ENCODE peak calls at places on chromosomes 4 and X, in six cellular contexts. One of them, this sample, is unnamed.

GRCh38 chr4:55169352-55169959 is 44.1 kb upstream of the KDR start:
- DNase-seq in AG20443: no peak
- DNase-seq in K562: peak
- DNase-seq in heart left ventricle: no peak
- DNase-seq in GM23248: no peak
- DNase-seq in GM03348: no peak
- DNase-seq in this sample: peak

GRCh38 chr4:102344955-102345794 is at the start of gene SLC39A8:
- DNase-seq in AG20443: peak
- DNase-seq in K562: peak
- DNase-seq in heart left ventricle: peak
- DNase-seq in GM23248: peak
- DNase-seq in GM03348: peak
- DNase-seq in this sample: peak

GRCh38 chr4:4864940-4865704 is 5.7 kb downstream of the MSX1 start:
- DNase-seq in AG20443: no peak
- DNase-seq in K562: no peak
- DNase-seq in heart left ventricle: no peak
- DNase-seq in GM23248: no peak
- DNase-seq in GM03348: no peak
- DNase-seq in this sample: no peak

GRCh38 chrX:154327026-154327820 is 31.6 kb downstream of the TKTL1 start:
- DNase-seq in AG20443: peak
- DNase-seq in K562: no peak
- DNase-seq in heart left ventricle: no peak
- DNase-seq in GM23248: peak
- DNase-seq in GM03348: peak
- DNase-seq in this sample: no peak

GRCh38 chrX:150694738-150695410 is 1.7 kb downstream of the MTMR1 start:
- DNase-seq in AG20443: peak
- DNase-seq in K562: peak
- DNase-seq in heart left ventricle: no peak
- DNase-seq in GM23248: no peak
- DNase-seq in GM03348: no peak
- DNase-seq in this sample: no peak

GRCh38 chr4:62457356-62457755 is 1257.2 kb downstream of the ADGRL3 start:
- DNase-seq in AG20443: no peak
- DNase-seq in K562: no peak
- DNase-seq in heart left ventricle: no peak
- DNase-seq in GM23248: no peak
- DNase-seq in GM03348: no peak
- DNase-seq in this sample: peak

GRCh38 chr4:16082424-16083216 is 1.2 kb downstream of the PROM1 start:
- DNase-seq in AG20443: peak
- DNase-seq in K562: no peak
- DNase-seq in heart left ventricle: peak
- DNase-seq in GM23248: peak
- DNase-seq in GM03348: peak
- DNase-seq in this sample: peak

GRCh38 chrX:100720301-100720700 is 11.6 kb downstream of the SYTL4 start:
- DNase-seq in AG20443: no peak
- DNase-seq in K562: no peak
- DNase-seq in heart left ventricle: no peak
- DNase-seq in GM23248: peak
- DNase-seq in GM03348: no peak
- DNase-seq in this sample: no peak

GRCh38 chrX:23907496-23908218 is at the start of the genes APOO and CXorf58:
- DNase-seq in AG20443: peak
- DNase-seq in K562: peak
- DNase-seq in heart left ventricle: peak
- DNase-seq in GM23248: peak
- DNase-seq in GM03348: peak
- DNase-seq in this sample: peak

GRCh38 chr4:104211657-104212056 is 283.0 kb downstream of the CXXC4 start:
- DNase-seq in AG20443: no peak
- DNase-seq in K562: no peak
- DNase-seq in heart left ventricle: no peak
- DNase-seq in GM23248: no peak
- DNase-seq in GM03348: no peak
- DNase-seq in this sample: no peak

GRCh38 chr4:169253904-169254303 is 16.9 kb downstream of the SH3RF1 start:
- DNase-seq in AG20443: peak
- DNase-seq in K562: no peak
- DNase-seq in heart left ventricle: no peak
- DNase-seq in GM23248: peak
- DNase-seq in GM03348: peak
- DNase-seq in this sample: peak

GRCh38 chr4:77819409-77819835 is 254 bp upstream of the CNOT6L start:
- DNase-seq in AG20443: peak
- DNase-seq in K562: no peak
- DNase-seq in heart left ventricle: peak
- DNase-seq in GM23248: peak
- DNase-seq in GM03348: peak
- DNase-seq in this sample: peak

GRCh38 chrX:11533211-11533651 is 132.5 kb downstream of the ARHGAP6 start:
- DNase-seq in AG20443: peak
- DNase-seq in K562: peak
- DNase-seq in heart left ventricle: no peak
- DNase-seq in GM23248: peak
- DNase-seq in GM03348: peak
- DNase-seq in this sample: peak

GRCh38 chrX:81263067-81263466 is 61.2 kb downstream of the SH3BGRL start:
- DNase-seq in AG20443: no peak
- DNase-seq in K562: no peak
- DNase-seq in heart left ventricle: no peak
- DNase-seq in GM23248: no peak
- DNase-seq in GM03348: no peak
- DNase-seq in this sample: no peak

GRCh38 chrX:30618160-30618765 is 35.0 kb upstream of the GK start:
- DNase-seq in AG20443: no peak
- DNase-seq in K562: peak
- DNase-seq in heart left ventricle: no peak
- DNase-seq in GM23248: peak
- DNase-seq in GM03348: no peak
- DNase-seq in this sample: peak

GRCh38 chrX:17944833-17945497 is 83.9 kb upstream of the RAI2 start:
- DNase-seq in AG20443: peak
- DNase-seq in K562: peak
- DNase-seq in heart left ventricle: no peak
- DNase-seq in GM23248: peak
- DNase-seq in GM03348: peak
- DNase-seq in this sample: peak

GRCh38 chr4:59644765-59645164 is 1555.4 kb upstream of the ADGRL3 start:
- DNase-seq in AG20443: no peak
- DNase-seq in K562: no peak
- DNase-seq in heart left ventricle: no peak
- DNase-seq in GM23248: no peak
- DNase-seq in GM03348: no peak
- DNase-seq in this sample: no peak

GRCh38 chr4:116639070-116639577 is 446.3 kb downstream of the TRAM1L1 start:
- DNase-seq in AG20443: no peak
- DNase-seq in K562: no peak
- DNase-seq in heart left ventricle: no peak
- DNase-seq in GM23248: no peak
- DNase-seq in GM03348: no peak
- DNase-seq in this sample: no peak

GRCh38 chrX:13607996-13608365 is 38.6 kb downstream of the EGFL6 start:
- DNase-seq in AG20443: no peak
- DNase-seq in K562: no peak
- DNase-seq in heart left ventricle: no peak
- DNase-seq in GM23248: no peak
- DNase-seq in GM03348: no peak
- DNase-seq in this sample: no peak

GRCh38 chr4:118307619-118308018 is 45.2 kb downstream of the PRSS12 start:
- DNase-seq in AG20443: no peak
- DNase-seq in K562: no peak
- DNase-seq in heart left ventricle: no peak
- DNase-seq in GM23248: no peak
- DNase-seq in GM03348: no peak
- DNase-seq in this sample: no peak

GRCh38 chrX:4830880-4831557 is 1117.6 kb upstream of the PRKX start:
- DNase-seq in AG20443: no peak
- DNase-seq in K562: no peak
- DNase-seq in heart left ventricle: no peak
- DNase-seq in GM23248: no peak
- DNase-seq in GM03348: no peak
- DNase-seq in this sample: no peak

GRCh38 chr4:2942532-2943363 is 20.5 kb downstream of the NOP14 start:
- DNase-seq in AG20443: no peak
- DNase-seq in K562: no peak
- DNase-seq in heart left ventricle: no peak
- DNase-seq in GM23248: no peak
- DNase-seq in GM03348: no peak
- DNase-seq in this sample: no peak

This sample was measured in iris pigment epithelial cell.